ENCODE peak calls at places on chromosomes 16 and 17, in four cellular contexts. One of them, this sample, is unnamed. For H3K36me3 and H3K9me3, the result is how much of the 10 kb centered on the place peaks cover.

GRCh38 chr17:33602981-33603380 is 309.9 kb upstream of the ASIC2 start:
- DNase-seq in body of pancreas: no peak
- DNase-seq in heart left ventricle: no peak
- DNase-seq in thoracic aorta: no peak
- DNase-seq in this sample: peak

GRCh38 chr16:80084614-80085013 is 456.2 kb upstream of the DYNLRB2 start:
- DNase-seq in body of pancreas: peak
- DNase-seq in heart left ventricle: peak
- DNase-seq in thoracic aorta: no peak
- DNase-seq in this sample: no peak

GRCh38 chr17:34581446-34582184 is 2.2 kb downstream of the TMEM132E start:
- DNase-seq in body of pancreas: no peak
- DNase-seq in heart left ventricle: no peak
- DNase-seq in thoracic aorta: no peak
- DNase-seq in this sample: no peak

GRCh38 chr17:27491713-27492190 is 35.5 kb downstream of the KSR1 start:
- DNase-seq in body of pancreas: peak
- DNase-seq in heart left ventricle: no peak
- DNase-seq in thoracic aorta: no peak
- DNase-seq in this sample: no peak

GRCh38 chr17:77410470-77410869 is 269.7 kb downstream of the SEC14L1 start:
- DNase-seq in body of pancreas: no peak
- DNase-seq in heart left ventricle: no peak
- DNase-seq in thoracic aorta: no peak
- DNase-seq in this sample: no peak

GRCh38 chr17:10610821-10611323 is 46.2 kb downstream of the MYH3 start:
- DNase-seq in body of pancreas: no peak
- DNase-seq in heart left ventricle: no peak
- DNase-seq in thoracic aorta: no peak
- DNase-seq in this sample: no peak

GRCh38 chr17:39022961-39023360 is 55.8 kb upstream of the FBXO47 start:
- DNase-seq in body of pancreas: no peak
- DNase-seq in heart left ventricle: no peak
- DNase-seq in thoracic aorta: no peak
- DNase-seq in this sample: no peak

GRCh38 chr17:6165806-6166205 is 95.6 kb downstream of the WSCD1 start:
- DNase-seq in body of pancreas: no peak
- DNase-seq in heart left ventricle: no peak
- DNase-seq in thoracic aorta: no peak
- DNase-seq in this sample: no peak

GRCh38 chr16:17366299-17366961 is 104.3 kb downstream of the XYLT1 start:
- DNase-seq in body of pancreas: no peak
- DNase-seq in heart left ventricle: no peak
- DNase-seq in thoracic aorta: no peak
- DNase-seq in this sample: no peak

GRCh38 chr17:48494335-48494734 is 36.5 kb downstream of the HOXB1 start:
- DNase-seq in body of pancreas: no peak
- DNase-seq in heart left ventricle: no peak
- DNase-seq in thoracic aorta: no peak
- DNase-seq in this sample: no peak

GRCh38 chr16:1884889-1885288 is 12.9 kb upstream of the MEIOB start:
- DNase-seq in body of pancreas: no peak
- DNase-seq in heart left ventricle: no peak
- DNase-seq in thoracic aorta: no peak
- DNase-seq in this sample: no peak

GRCh38 chr17:35879748-35880654 is at the start of gene CCL5:
- DNase-seq in body of pancreas: no peak
- DNase-seq in heart left ventricle: no peak
- DNase-seq in thoracic aorta: no peak
- DNase-seq in this sample: no peak

GRCh38 chr16:11668590-11669379 is 530 bp downstream of the SNN start:
- DNase-seq in body of pancreas: no peak
- DNase-seq in heart left ventricle: peak
- DNase-seq in thoracic aorta: no peak
- DNase-seq in this sample: no peak

GRCh38 chr16:30063893-30064745 is 1.4 kb upstream of the ALDOA start:
- DNase-seq in body of pancreas: peak
- DNase-seq in heart left ventricle: peak
- DNase-seq in thoracic aorta: no peak
- DNase-seq in this sample: peak

GRCh38 chr16:16031401-16031800 is 82.0 kb downstream of the ABCC1 start:
- DNase-seq in body of pancreas: no peak
- DNase-seq in heart left ventricle: no peak
- DNase-seq in thoracic aorta: no peak
- DNase-seq in this sample: no peak

GRCh38 chr16:88979616-88980015 is 2.6 kb upstream of the CBFA2T3 start:
- DNase-seq in body of pancreas: no peak
- DNase-seq in heart left ventricle: no peak
- DNase-seq in thoracic aorta: no peak
- DNase-seq in this sample: no peak

GRCh38 chr16:58096249-58096648 is 32.9 kb downstream of the CFAP20 start:
- DNase-seq in body of pancreas: no peak
- DNase-seq in heart left ventricle: no peak
- DNase-seq in thoracic aorta: no peak
- DNase-seq in this sample: no peak

GRCh38 chr17:72413077-72414031 is 292.5 kb downstream of the SOX9 start:
- DNase-seq in body of pancreas: no peak
- DNase-seq in heart left ventricle: no peak
- DNase-seq in thoracic aorta: no peak
- DNase-seq in this sample: no peak

GRCh38 chr17:34993031-34993430 is 12.7 kb downstream of the LIG3 start:
- DNase-seq in body of pancreas: no peak
- DNase-seq in heart left ventricle: no peak
- DNase-seq in thoracic aorta: no peak
- DNase-seq in this sample: no peak

GRCh38 chr16:89669755-89670154 is 12.1 kb downstream of the SPATA33 start:
- DNase-seq in body of pancreas: no peak
- DNase-seq in heart left ventricle: no peak
- DNase-seq in thoracic aorta: no peak
- DNase-seq in this sample: no peak

GRCh38 chr17:58351710-58352017 is 337 bp downstream of the SUPT4H1 start:
- DNase-seq in body of pancreas: no peak
- DNase-seq in heart left ventricle: no peak
- DNase-seq in thoracic aorta: no peak
- DNase-seq in this sample: no peak

GRCh38 chr17:82703935-82704865 is 5.7 kb upstream of the RAB40B start:
- DNase-seq in body of pancreas: no peak
- DNase-seq in heart left ventricle: no peak
- DNase-seq in thoracic aorta: no peak
- DNase-seq in this sample: no peak

GRCh38 chr16:19885456-19886060 is 910 bp upstream of the GPRC5B start:
- DNase-seq in body of pancreas: peak
- DNase-seq in heart left ventricle: no peak
- DNase-seq in thoracic aorta: no peak
- DNase-seq in this sample: no peak

GRCh38 chr16:11687606-11688519 is 19.6 kb downstream of the SNN start:
- DNase-seq in body of pancreas: no peak
- DNase-seq in heart left ventricle: no peak
- DNase-seq in thoracic aorta: no peak
- DNase-seq in this sample: no peak

GRCh38 chr17:21286771-21287702 is 2.5 kb downstream of the MAP2K3 start:
- DNase-seq in body of pancreas: peak
- DNase-seq in heart left ventricle: no peak
- DNase-seq in thoracic aorta: no peak
- DNase-seq in this sample: no peak

GRCh38 chr17:33163827-33164555 is 129.1 kb downstream of the ASIC2 start:
- DNase-seq in body of pancreas: no peak
- DNase-seq in heart left ventricle: no peak
- DNase-seq in thoracic aorta: no peak
- DNase-seq in this sample: no peak

GRCh38 chr16:19085679-19086200 is 18.3 kb downstream of the COQ7 start:
- DNase-seq in body of pancreas: no peak
- DNase-seq in heart left ventricle: no peak
- DNase-seq in thoracic aorta: no peak
- DNase-seq in this sample: peak

GRCh38 chr16:69112285-69113129 is 7.1 kb downstream of the HAS3 start:
- DNase-seq in body of pancreas: peak
- DNase-seq in heart left ventricle: peak
- DNase-seq in thoracic aorta: no peak
- DNase-seq in this sample: peak

GRCh38 chr16:68396481-68396880 is 51.8 kb downstream of the SMPD3 start:
- DNase-seq in body of pancreas: peak
- DNase-seq in heart left ventricle: no peak
- DNase-seq in thoracic aorta: no peak
- DNase-seq in this sample: peak

GRCh38 chr17:53122966-53123365 is 699.8 kb upstream of the KIF2B start:
- DNase-seq in body of pancreas: no peak
- DNase-seq in heart left ventricle: no peak
- DNase-seq in thoracic aorta: no peak
- DNase-seq in this sample: no peak

GRCh38 chr17:32240745-32241144 is 24.9 kb upstream of the RHBDL3 start:
- DNase-seq in body of pancreas: no peak
- DNase-seq in heart left ventricle: peak
- DNase-seq in thoracic aorta: no peak
- DNase-seq in this sample: no peak

GRCh38 chr17:32927724-32928526 is at the start of gene TMEM98:
- DNase-seq in body of pancreas: peak
- DNase-seq in heart left ventricle: peak
- DNase-seq in thoracic aorta: no peak
- DNase-seq in this sample: peak

GRCh38 chr17:19329839-19330238 is 32.7 kb downstream of the B9D1 start:
- DNase-seq in body of pancreas: no peak
- DNase-seq in heart left ventricle: no peak
- DNase-seq in thoracic aorta: no peak
- DNase-seq in this sample: no peak

GRCh38 chr17:58394534-58395223 is 22.7 kb downstream of the RNF43 start:
- DNase-seq in body of pancreas: no peak
- DNase-seq in heart left ventricle: no peak
- DNase-seq in thoracic aorta: no peak
- DNase-seq in this sample: no peak

GRCh38 chr17:64356304-64356686 is 34.4 kb downstream of the PECAM1 start:
- DNase-seq in body of pancreas: no peak
- DNase-seq in heart left ventricle: no peak
- DNase-seq in thoracic aorta: no peak
- DNase-seq in this sample: no peak

GRCh38 chr16:50774405-50774804 is 32.5 kb downstream of the CYLD start:
- DNase-seq in body of pancreas: no peak
- DNase-seq in heart left ventricle: no peak
- DNase-seq in thoracic aorta: no peak
- DNase-seq in this sample: no peak

GRCh38 chr17:29245401-29245800 is 1.3 kb upstream of the CRYBA1 start:
- DNase-seq in body of pancreas: no peak
- DNase-seq in heart left ventricle: no peak
- DNase-seq in thoracic aorta: no peak
- DNase-seq in this sample: no peak

DNA sequence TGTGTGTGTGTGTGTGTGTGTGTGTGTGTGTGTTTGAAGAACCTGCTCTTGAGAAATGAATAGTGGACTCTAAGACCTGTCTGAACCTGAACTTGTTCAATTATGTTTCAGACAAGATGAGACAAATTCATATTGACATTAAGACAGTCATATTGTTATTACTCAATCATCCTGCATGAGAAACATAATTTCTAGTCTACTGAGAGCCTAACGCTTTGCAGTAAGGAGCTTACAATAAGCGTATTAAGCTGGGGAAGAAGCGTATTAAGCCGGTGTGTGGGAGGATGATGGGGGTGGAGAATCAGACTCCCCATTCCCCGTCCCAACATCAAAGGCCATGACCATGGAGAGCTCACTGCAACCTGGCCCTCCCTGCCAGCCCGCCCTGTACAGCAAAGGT is 22.4 kb upstream of the MNT start:
- DNase-seq in body of pancreas: no peak
- DNase-seq in heart left ventricle: no peak
- DNase-seq in thoracic aorta: no peak
- DNase-seq in this sample: no peak
- H3K36me3 ChIP-seq in body of pancreas: under half
- H3K36me3 ChIP-seq in heart left ventricle: under half
- H3K36me3 ChIP-seq in thoracic aorta: under half
- H3K36me3 ChIP-seq in this sample: under half

DNA sequence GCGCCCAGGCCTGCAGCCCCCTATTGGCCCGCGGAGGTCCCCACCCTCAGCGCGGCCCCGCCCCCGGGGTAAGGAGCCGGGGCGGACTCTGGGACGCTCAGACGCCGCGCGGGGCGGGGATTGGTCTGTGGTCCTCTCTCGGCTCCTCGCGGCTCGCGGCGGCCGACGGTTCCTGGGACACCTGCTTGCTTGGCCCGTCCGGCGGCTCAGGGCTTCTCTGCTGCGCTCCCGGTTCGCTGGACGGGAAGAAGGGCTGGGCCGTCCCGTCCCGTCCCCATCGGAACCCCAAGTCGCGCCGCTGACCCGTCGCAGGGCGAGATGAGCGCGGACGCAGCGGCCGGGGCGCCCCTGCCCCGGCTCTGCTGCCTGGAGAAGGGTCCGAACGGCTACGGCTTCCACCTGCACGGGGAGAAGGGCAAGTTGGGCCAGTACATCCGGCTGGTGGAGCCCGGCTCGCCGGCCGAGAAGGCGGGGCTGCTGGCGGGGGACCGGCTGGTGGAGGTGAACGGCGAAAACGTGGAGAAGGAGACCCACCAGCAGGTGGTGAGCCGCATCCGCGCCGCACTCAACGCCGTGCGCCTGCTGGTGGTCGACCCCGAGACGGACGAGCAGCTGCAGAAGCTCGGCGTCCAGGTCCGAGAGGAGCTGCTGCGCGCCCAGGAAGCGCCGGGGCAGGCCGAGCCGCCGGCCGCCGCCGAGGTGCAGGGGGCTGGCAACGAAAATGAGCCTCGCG is at the start of gene NHERF1:
- DNase-seq in body of pancreas: peak
- DNase-seq in heart left ventricle: peak
- DNase-seq in thoracic aorta: peak
- DNase-seq in this sample: peak
- TF ChIP-seq CTCF in body of pancreas: peak
- TF ChIP-seq CTCF in heart left ventricle: peak
- TF ChIP-seq CTCF in thoracic aorta: no peak
- TF ChIP-seq CTCF in this sample: peak

DNA sequence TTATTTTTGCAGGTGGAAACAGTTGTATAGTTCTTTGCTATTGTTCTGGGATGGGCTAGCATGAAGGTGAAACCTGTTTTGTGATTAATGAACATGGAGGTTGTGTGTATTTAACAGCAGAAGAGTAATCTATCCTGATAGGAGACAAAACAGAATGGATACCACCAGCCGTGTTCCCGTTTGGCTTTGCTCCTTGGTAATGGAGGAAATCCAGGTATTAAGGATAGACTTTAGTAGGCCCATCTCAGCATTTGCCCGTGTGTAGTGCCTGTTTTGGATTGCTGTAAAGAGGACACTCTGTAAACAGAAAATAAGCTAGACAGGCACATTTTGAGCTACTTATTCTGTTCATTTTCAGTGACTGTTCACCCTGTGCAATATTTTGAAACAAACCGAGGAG is 215.1 kb downstream of the RBFOX1 start:
- DNase-seq in body of pancreas: no peak
- DNase-seq in heart left ventricle: no peak
- DNase-seq in thoracic aorta: no peak
- DNase-seq in this sample: no peak
- H3K9me3 ChIP-seq in body of pancreas: under half
- H3K9me3 ChIP-seq in heart left ventricle: under half
- H3K9me3 ChIP-seq in thoracic aorta: under half
- H3K9me3 ChIP-seq in this sample: under half

GRCh38 chr17:81697261-81698044 is 5.7 kb upstream of the MRPL12 start:
- DNase-seq in body of pancreas: no peak
- DNase-seq in heart left ventricle: no peak
- DNase-seq in thoracic aorta: no peak
- DNase-seq in this sample: no peak
- H3K36me3 ChIP-seq in body of pancreas: under half
- H3K36me3 ChIP-seq in heart left ventricle: half or more
- H3K36me3 ChIP-seq in thoracic aorta: half or more
- H3K36me3 ChIP-seq in this sample: half or more

This sample was measured in BE2C.